ENCODE peak calls at places on chromosomes 6 and 20, in seven cellular contexts. U is CD4-positive, alpha-beta T cell; A is choroid plexus epithelial cell; T is heart left ventricle; L is uterus; F is fibroblast of lung; Y is AG09309. G is an unnamed sample.

GRCh38 chr6:49479308-49480004 is 16.3 kb downstream of the CENPQ start:
- DNase-seq in U (no peak), Y (no peak), F (no peak), L (no peak), T (no peak), A (peak), G (no peak)

GRCh38 chr6:168732676-168733075 is 291.7 kb downstream of the SMOC2 start:
- DNase-seq in U (no peak), Y (no peak), A (no peak), T (no peak), F (no peak), L (no peak), G (no peak)

GRCh38 chr6:126650931-126651330 is 311.0 kb downstream of the CENPW start:
- DNase-seq in F (peak), A (peak), U (no peak), L (no peak), Y (no peak), T (no peak), G (no peak)

GRCh38 chr6:26351544-26351953 is 13.4 kb upstream of the BTN3A2 start:
- DNase-seq in A (peak), F (peak), Y (peak), L (no peak), T (no peak), U (no peak), G (no peak)

GRCh38 chr6:5459346-5459745 is 198.0 kb downstream of the FARS2 start:
- DNase-seq in T (no peak), F (no peak), U (no peak), L (no peak), Y (no peak), A (no peak), G (no peak)

GRCh38 chr6:41344865-41345264 is 9.5 kb downstream of the NCR2 start:
- DNase-seq in U (peak), Y (no peak), A (no peak), L (no peak), F (no peak), T (no peak), G (no peak)

GRCh38 chr20:63023071-63023835 is 16.5 kb upstream of the BHLHE23 start:
- DNase-seq in A (no peak), Y (no peak), F (no peak), L (no peak), T (no peak), U (no peak), G (peak)

GRCh38 chr6:13924949-13925881 is at the start of gene RNF182:
- DNase-seq in A (no peak), L (no peak), F (no peak), Y (no peak), U (peak), T (no peak), G (no peak)

GRCh38 chr20:62066983-62067433 is 1.3 kb upstream of the TAF4 start:
- DNase-seq in U (no peak), A (no peak), Y (no peak), T (no peak), F (no peak), L (no peak), G (no peak)

GRCh38 chr20:32488066-32488838 is 96.9 kb downstream of the NOL4L start:
- DNase-seq in A (no peak), Y (no peak), F (no peak), L (no peak), T (no peak), U (no peak), G (no peak)

GRCh38 chr6:150928882-150929281 is 63.4 kb downstream of the MTHFD1L start:
- DNase-seq in L (no peak), Y (no peak), A (peak), U (no peak), F (no peak), T (no peak), G (no peak)

GRCh38 chr6:150925655-150925928 is 60.1 kb downstream of the MTHFD1L start:
- DNase-seq in F (peak), A (peak), U (no peak), Y (no peak), T (no peak), L (no peak), G (no peak)

GRCh38 chr6:150929403-150929802 is 63.9 kb downstream of the MTHFD1L start:
- DNase-seq in T (no peak), F (no peak), A (peak), L (no peak), U (no peak), Y (no peak), G (no peak)

GRCh38 chr6:150922137-150922536 is 56.6 kb downstream of the MTHFD1L start:
- DNase-seq in A (peak), F (peak), U (no peak), T (no peak), L (no peak), Y (no peak), G (no peak)

DNA sequence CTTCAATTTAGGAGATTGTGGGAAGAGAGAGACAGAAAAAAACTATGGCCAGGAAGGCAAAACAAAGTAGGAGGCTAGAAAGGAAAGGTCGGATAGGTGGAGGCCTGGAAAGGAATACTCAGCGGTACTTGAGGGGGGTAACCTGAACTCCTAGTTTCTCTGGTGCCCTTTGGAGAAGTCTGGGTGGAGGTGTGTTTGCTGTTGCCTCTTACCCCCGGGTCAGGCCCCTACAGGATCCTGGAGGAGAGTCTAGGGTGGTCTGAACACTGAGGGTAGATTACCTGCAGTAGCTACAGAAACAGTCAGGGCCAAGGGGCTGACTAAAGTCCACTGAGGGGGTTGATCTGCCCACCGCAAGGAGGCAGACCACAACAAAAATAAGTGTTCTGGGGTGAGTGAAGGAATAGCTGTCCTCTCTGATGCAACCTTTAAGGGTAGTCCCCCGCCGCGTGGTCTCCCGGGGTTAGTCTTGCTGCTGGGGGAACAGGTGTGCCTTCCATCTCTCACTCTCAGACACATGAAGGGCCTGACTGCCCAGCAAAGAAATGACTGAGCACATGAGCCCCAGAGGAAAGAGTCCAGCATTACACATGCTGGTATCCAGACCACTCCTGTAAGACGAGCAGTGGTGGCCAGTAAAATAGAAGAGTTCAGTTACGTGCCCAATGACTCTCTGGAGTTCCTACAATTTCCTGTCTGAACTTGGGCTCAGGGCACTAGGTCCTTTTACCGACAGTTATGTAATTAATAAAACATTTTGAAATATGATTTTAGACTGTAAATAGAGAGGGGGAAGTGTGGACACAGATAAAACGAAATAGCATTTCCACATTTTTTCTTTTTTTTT is 59.5 kb downstream of the MTHFD1L start:
- DNase-seq in U (no peak), L (no peak), F (peak), A (peak), Y (peak), T (no peak), G (no peak)
- TF ChIP-seq CTCF in U (no peak), L (no peak), F (no peak), A (no peak), Y (no peak), T (no peak), G (no peak)

GRCh38 chr6:123380257-123380656 is 256.5 kb downstream of the TRDN start:
- DNase-seq in A (peak), F (peak), T (no peak), Y (no peak), U (no peak), L (no peak), G (no peak)
- TF ChIP-seq CTCF in A (peak), F (peak), T (no peak), Y (no peak), U (no peak), L (no peak), G (no peak)

DNA sequence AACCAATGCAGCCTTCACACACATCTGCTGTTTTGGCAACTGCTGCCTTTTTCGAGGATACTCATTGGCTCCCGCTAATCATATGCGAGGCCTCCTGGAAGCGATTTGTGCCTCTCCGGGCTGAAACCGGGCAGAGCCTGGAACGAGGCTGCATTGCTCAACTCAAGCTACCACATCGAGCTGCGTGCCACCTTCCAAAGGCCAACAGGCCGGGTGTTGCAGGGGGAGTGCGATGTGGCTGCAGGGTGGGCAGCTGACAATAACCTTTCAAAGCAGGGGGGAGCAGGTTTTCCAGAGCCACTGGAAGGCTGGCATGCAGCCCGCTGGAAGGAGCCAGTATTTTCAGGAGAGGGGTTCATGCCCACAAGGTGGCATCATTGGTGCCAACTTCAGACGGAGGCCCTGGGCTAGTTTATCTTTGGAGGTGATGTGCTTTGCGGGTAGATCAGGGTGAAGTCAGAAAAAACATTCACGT is 122.6 kb upstream of the IFNGR1 start:
- DNase-seq in L (no peak), F (no peak), U (peak), Y (peak), A (peak), T (peak), G (no peak)
- TF ChIP-seq CTCF in L (no peak), F (peak), U (peak), Y (peak), A (no peak), T (no peak), G (no peak)

GRCh38 chr20:21048841-21049273 is 57.3 kb downstream of the LINC00237 start:
- DNase-seq in L (no peak), T (no peak), Y (no peak), U (peak), F (no peak), A (peak), G (no peak)
- TF ChIP-seq CTCF in L (no peak), T (peak), Y (peak), U (peak), F (peak), A (peak), G (peak)

G was measured in suprapubic skin.